ENCODE peak calls at places on chromosomes 4 and X, in five cellular contexts. X, Q, V, B and F are unnamed samples.

GRCh38 chr4:829291-829690 is 3.4 kb upstream of the CPLX1 start:
- DNase-seq in B (no peak), X (no peak), Q (no peak), V (no peak), F (peak)

GRCh38 chrX:110951472-110952269 is 144.3 kb upstream of the PAK3 start:
- DNase-seq in Q (no peak), V (no peak), B (no peak), X (no peak), F (no peak)

GRCh38 chrX:76407795-76408194 is 19.7 kb upstream of the MAGEE1 start:
- DNase-seq in Q (no peak), X (no peak), V (no peak), B (no peak), F (no peak)

GRCh38 chrX:43165343-43165920 is 387.5 kb upstream of the PPP1R2C start:
- DNase-seq in V (no peak), X (no peak), B (no peak), Q (no peak), F (no peak)

GRCh38 chr4:188484256-188484655 is 345.0 kb downstream of the TRIML1 start:
- DNase-seq in V (no peak), X (no peak), B (no peak), Q (no peak), F (no peak)

GRCh38 chr4:4758708-4759107 is 100.8 kb upstream of the MSX1 start:
- DNase-seq in Q (no peak), V (no peak), B (peak), X (no peak), F (peak)

GRCh38 chrX:16187024-16187698 is 19.9 kb downstream of the MAGEB17 start:
- DNase-seq in X (no peak), Q (no peak), V (no peak), B (no peak), F (no peak)

GRCh38 chr4:125317526-125317880 is 2.7 kb downstream of the FAT4 start:
- DNase-seq in Q (no peak), V (no peak), B (no peak), X (no peak), F (no peak)

GRCh38 chr4:98446499-98447375 is 185.6 kb downstream of the RAP1GDS1 start:
- DNase-seq in X (no peak), Q (no peak), B (no peak), V (no peak), F (no peak)

GRCh38 chr4:81504685-81505598 is 33.2 kb upstream of the RASGEF1B start:
- DNase-seq in V (no peak), Q (no peak), X (no peak), B (no peak), F (no peak)
- TF ChIP-seq POLR2A in V (no peak), Q (no peak), X (no peak), B (no peak), F (no peak)

GRCh38 chr4:169074117-169074516 is 64.1 kb upstream of the CBR4 start:
- DNase-seq in V (no peak), X (no peak), Q (no peak), B (no peak), F (no peak)
- TF ChIP-seq TAF1 in V (no peak), X (no peak), Q (no peak), B (no peak), F (no peak)

GRCh38 chr4:74757136-74757535 is 37.2 kb downstream of the BTC start:
- DNase-seq in Q (no peak), X (no peak), B (no peak), V (no peak), F (no peak)

GRCh38 chr4:74754218-74754617 is 40.1 kb downstream of the BTC start:
- DNase-seq in Q (no peak), V (no peak), X (no peak), B (peak), F (no peak)

GRCh38 chr4:74758521-74758920 is 35.8 kb downstream of the BTC start:
- DNase-seq in V (no peak), B (no peak), Q (no peak), X (no peak), F (no peak)

GRCh38 chr4:74752798-74753197 is 41.5 kb downstream of the BTC start:
- DNase-seq in Q (no peak), V (no peak), B (no peak), X (no peak), F (no peak)

GRCh38 chr4:74755486-74755885 is 38.8 kb downstream of the BTC start:
- DNase-seq in Q (no peak), B (no peak), V (no peak), X (no peak), F (no peak)
- TF ChIP-seq POLR2AphosphoS5 in Q (no peak), B (no peak), V (no peak), X (no peak), F (no peak)

GRCh38 chr4:118177121-118177520 is 142.8 kb downstream of the NDST3 start:
- DNase-seq in V (no peak), Q (no peak), X (no peak), B (no peak), F (no peak)

GRCh38 chr4:118175506-118175905 is 141.2 kb downstream of the NDST3 start:
- DNase-seq in Q (no peak), V (no peak), B (no peak), X (no peak), F (no peak)

GRCh38 chr4:118180776-118181175 is 146.5 kb downstream of the NDST3 start:
- DNase-seq in V (no peak), Q (no peak), X (no peak), B (no peak), F (no peak)
- TF ChIP-seq POLR2A in V (no peak), Q (no peak), X (no peak), B (no peak), F (no peak)

DNA sequence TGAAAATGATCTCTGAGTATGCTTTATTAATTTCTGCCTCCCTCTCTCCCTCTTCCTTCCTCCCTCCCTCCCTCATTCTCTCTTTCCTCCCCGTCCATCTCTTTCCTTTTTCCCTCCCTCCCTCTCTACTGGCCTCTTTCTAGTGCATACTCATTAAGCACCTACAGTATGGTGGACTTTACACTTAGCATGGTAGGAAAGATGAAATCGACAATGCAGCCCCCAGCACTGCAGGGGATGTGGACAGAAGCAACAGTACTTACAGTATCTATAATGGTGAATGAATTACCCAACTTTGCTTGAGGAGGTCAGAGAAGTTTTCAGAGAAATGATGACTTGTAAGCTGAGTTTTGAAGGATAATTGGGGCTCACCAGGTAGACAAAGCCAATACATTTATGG is 143.8 kb upstream of the RPS6KA3 start:
- DNase-seq in B (no peak), X (no peak), Q (peak), V (no peak), F (no peak)
- TF ChIP-seq TAF1 in B (no peak), X (no peak), Q (no peak), V (no peak), F (no peak)

DNA sequence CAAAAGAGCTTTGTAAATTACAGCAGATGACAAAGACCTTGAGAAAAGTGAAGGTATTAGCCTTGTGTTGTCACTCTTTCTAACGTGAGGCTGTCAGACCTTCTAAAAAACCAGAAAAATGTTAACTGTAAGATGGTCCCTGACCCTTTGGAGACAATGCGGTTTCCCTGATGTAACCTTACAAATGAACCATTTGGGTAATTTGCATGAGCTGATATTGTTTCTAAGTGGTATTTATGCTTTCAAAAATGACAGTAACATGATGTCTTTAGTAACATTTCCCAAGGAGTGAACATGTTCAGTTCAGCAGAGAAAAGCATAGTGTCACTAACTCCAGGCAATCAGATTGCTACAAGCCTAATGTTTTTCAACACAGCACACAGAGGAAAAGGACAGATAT is 434.6 kb downstream of the KCNIP4 start:
- DNase-seq in V (no peak), X (no peak), B (no peak), Q (no peak), F (no peak)
- TF ChIP-seq POLR2AphosphoS5 in V (no peak), X (no peak), B (no peak), Q (no peak), F (no peak)

DNA sequence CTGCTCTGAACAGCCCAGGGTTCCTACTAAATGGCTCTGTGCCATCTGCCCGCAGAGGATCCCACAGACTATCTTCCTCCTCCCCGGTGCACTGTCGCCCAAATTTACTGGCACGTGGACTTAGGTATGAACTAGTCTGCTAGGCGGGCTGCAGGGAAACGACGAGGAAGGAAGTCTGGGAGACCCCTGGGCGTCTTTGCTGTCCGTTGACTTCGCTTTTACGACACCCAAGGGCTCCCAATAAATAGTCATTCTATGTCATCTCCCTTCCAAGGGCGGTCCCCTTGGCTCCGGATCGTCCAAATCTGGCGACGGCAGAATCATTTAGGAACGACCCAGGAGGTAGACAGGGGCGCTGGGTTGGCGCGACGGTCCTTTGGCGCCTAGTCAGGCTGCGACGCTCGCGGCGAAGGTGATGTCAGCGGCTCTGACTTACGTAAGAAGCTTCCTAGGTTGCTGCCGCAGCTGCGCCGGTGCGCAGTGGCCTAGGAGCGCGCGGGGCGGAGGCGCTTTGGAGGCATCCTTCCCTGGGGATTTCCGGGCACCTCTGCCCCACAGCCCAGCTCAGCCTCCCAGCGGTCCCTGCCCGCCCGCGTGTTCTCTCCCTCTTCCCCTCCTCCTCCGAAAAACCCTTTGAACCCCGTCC is 2.2 kb downstream of the NHS start:
- DNase-seq in V (no peak), Q (no peak), B (no peak), X (peak), F (no peak)
- TF ChIP-seq POLR2A in V (no peak), Q (no peak), B (no peak), X (no peak), F (no peak)

DNA sequence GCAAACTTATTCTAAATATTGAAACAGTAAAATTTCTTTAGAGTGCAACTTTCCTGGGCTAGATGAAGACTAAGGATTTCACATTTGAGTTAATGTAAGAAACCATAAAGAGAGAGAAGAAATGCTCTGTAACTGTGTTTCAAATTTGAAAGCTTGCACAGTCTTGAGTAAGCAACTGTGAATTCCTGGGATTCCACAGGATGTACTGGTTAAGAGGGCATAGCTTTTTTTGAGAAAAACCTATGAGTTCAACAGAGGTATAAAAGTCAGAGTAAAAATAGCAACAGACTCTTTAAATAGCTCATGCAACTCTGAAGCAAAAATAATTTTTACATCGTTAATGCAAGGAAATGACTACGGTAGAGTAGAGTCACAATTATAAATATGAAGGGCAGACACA is 25.5 kb downstream of the ZNF330 start:
- DNase-seq in Q (no peak), B (no peak), X (no peak), V (no peak), F (no peak)
- TF ChIP-seq TAF1 in Q (no peak), B (no peak), X (no peak), V (no peak), F (no peak)